ENCODE peak calls at places on chromosomes 16 and 17, in eight cellular contexts. K is activated CD8-positive, alpha-beta T cell treated with anti-CD3 and anti-CD28 coated beads for 36 hours; H is cardiac muscle cell; I is nephron progenitor cell; U is cardiac fibroblast; E is CD8-positive, alpha-beta T cell; Z is endodermal cell; G is fibroblast of lung. J is an unnamed sample.
A peak's percentile ranks its signal among the peaks of the same experiment; 100 is the strongest.

GRCh38 chr17:77320046-77320445 is 179.3 kb downstream of the SEC14L1 start:
- DNase-seq in H (peak; percentile 89), E (no peak), G (peak; percentile 85), Z (peak; percentile 45), U (peak; percentile 83), K (no peak), I (no peak), J (peak; percentile 67)

GRCh38 chr17:43142153-43142552 is 17.0 kb upstream of the BRCA1 start:
- DNase-seq in K (no peak), U (no peak), H (no peak), Z (peak; percentile 28), E (no peak), G (no peak), I (no peak), J (no peak)

GRCh38 chr17:39740357-39741111 is 2.8 kb downstream of the GRB7 start:
- DNase-seq in I (no peak), Z (peak; percentile 97), U (peak; percentile 79), H (peak; percentile 63), G (peak; percentile 11), E (no peak), K (peak; percentile 28), J (no peak)

GRCh38 chr16:17519041-17519440 is 48.3 kb upstream of the XYLT1 start:
- DNase-seq in E (no peak), U (peak; percentile 41), G (peak; percentile 32), I (no peak), H (no peak), K (no peak), Z (no peak), J (no peak)

GRCh38 chr16:50844840-50845239 is 103.0 kb downstream of the CYLD start:
- DNase-seq in E (no peak), H (no peak), Z (no peak), I (no peak), G (no peak), U (no peak), K (no peak), J (no peak)

GRCh38 chr16:51154271-51155171 is 3.5 kb upstream of the SALL1 start:
- DNase-seq in K (no peak), H (no peak), U (no peak), E (no peak), Z (peak; percentile 84), G (no peak), I (peak; percentile 71), J (no peak)

GRCh38 chr17:73936908-73937627 is 266.4 kb upstream of the RPL38 start:
- DNase-seq in H (no peak), E (no peak), U (no peak), G (no peak), Z (no peak), K (no peak), I (no peak), J (no peak)

GRCh38 chr17:76251478-76252039 is 11.3 kb upstream of the RNF157 start:
- DNase-seq in I (no peak), E (no peak), U (no peak), K (peak; percentile 0), Z (peak; percentile 40), G (no peak), H (no peak), J (no peak)

GRCh38 chr16:27969574-27969973 is 93.9 kb downstream of the GSG1L start:
- DNase-seq in H (peak; percentile 25), K (no peak), Z (no peak), E (no peak), G (peak; percentile 21), I (no peak), U (peak; percentile 64), J (no peak)

GRCh38 chr17:43396491-43397060 is 2.2 kb upstream of the ARL4D start:
- DNase-seq in E (no peak), U (no peak), G (no peak), H (no peak), I (no peak), Z (peak; percentile 52), K (no peak), J (no peak)

GRCh38 chr17:82930043-82930923 is 90.5 kb upstream of the ZNF750 start:
- DNase-seq in G (no peak), U (no peak), I (no peak), Z (no peak), E (no peak), H (no peak), K (no peak), J (no peak)

GRCh38 chr16:87950765-87951549 is at the start of gene BANP:
- DNase-seq in Z (peak; percentile 99), H (peak; percentile 99), G (peak; percentile 99), E (peak; percentile 100), K (peak; percentile 99), U (peak; percentile 99), I (peak; percentile 93), J (peak; percentile 97)

GRCh38 chr16:87952751-87953150 is 1.5 kb downstream of the BANP start:
- DNase-seq in Z (peak; percentile 30), G (no peak), H (no peak), U (no peak), E (no peak), I (no peak), K (no peak), J (no peak)

GRCh38 chr16:87954361-87954760 is 3.1 kb downstream of the BANP start:
- DNase-seq in K (no peak), E (no peak), G (no peak), H (no peak), Z (peak; percentile 39), U (no peak), I (no peak), J (no peak)

GRCh38 chr16:87953308-87954208 is 2.3 kb downstream of the BANP start:
- DNase-seq in Z (peak; percentile 31), I (no peak), H (no peak), G (no peak), K (no peak), E (no peak), U (no peak), J (no peak)

DNA sequence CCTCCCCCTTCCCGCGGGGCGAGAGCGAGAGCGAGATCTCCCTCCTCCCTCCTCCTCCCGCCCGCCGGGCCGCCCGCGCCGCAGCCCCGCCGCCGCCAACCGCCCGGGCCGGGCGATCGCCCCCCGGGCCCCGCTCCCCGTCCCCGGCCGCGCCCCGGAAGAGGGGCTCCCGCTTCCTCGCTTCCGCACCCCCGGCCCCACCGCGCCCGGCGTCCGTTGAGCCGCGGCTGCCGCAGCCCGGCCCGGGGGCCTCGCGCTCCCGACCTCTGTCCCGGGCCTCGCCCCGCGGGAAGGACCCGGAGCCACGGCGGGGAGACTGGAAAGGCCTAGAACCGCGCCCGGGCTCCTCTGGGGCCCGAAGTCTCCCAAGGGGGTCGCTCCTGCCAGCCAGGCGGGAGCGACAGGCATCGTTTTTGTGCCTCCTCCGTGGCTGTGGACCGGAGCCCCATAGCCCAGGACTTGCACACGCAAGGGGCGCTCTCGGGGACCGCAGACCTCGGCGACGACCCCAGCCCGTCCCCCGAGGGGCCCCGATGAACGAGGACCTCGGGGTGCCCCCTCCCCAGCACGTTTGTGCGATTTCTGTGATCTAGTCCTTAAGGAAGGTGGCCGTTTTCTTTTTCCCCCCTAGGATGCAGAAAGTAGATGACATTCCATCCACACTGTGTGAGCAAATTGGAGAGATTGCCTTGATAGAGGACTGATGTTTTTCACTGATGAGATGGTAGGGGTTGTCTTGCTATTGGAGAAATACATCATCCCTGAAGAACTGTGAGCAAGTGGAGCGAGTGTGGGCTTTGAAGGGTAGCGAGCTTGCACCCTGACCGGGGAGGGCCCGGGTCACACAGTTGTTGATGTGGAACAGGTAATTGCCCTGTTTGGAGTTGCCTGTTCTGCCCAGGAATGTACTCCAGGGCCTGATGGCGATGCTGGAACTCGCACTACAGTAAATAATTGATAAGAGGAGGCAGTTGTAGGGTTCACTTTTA is 610 bp downstream of the BANP start:
- DNase-seq in E (peak; percentile 37), I (peak; percentile 47), H (peak; percentile 16), G (peak; percentile 18), U (no peak), Z (peak; percentile 46), K (peak; percentile 35), J (no peak)
- TF ChIP-seq CTCF in E (no peak), I (no peak), H (peak; percentile 13), G (no peak), U (peak; percentile 15), Z (peak; percentile 51), K (no peak), J (no peak)

DNA sequence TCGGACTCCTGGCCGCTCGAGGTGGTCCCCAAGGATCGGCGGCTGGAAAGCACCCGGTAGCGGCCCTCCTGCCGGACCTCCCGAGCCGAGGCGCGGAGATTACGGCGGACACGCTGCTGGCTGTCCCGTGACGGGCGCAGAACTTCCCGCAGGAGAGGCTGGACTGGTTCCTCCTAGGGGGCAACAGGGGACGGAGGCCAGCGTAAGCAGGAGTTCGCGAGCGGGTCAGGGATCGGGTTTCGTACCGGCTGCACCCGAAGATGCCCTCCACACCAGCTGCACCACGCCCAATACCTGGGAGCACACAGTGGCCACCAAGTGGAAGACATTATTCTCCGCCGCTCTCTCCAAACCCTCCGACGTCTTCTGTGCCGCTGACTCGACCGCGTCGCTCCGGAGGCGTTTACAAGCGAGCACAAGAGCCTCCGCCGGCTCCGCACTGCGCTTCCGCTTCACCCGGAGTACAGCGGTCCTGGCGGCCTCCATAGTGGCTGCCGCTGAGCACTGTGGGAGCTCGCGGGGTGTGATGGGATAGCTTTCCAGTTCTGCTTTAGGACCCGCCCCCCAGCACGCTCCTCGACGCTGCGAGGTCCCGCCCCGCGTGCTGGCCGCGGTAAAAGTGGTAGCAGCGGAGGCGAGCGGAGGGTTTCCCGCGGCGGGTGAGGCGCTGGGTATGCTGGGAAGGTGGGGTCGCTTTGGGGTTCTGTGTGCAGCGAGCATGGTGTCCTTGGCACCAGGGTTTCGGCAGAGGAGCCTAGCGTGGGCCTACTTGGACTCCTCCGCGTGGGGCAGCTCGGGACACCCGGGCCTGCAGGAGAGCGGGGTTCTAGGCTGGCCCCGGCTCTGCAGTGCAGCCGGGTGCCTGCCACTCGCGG is at the start of the genes PRMT7 and SLC7A6OS:
- DNase-seq in I (peak; percentile 92), Z (peak; percentile 97), U (peak; percentile 87), K (peak; percentile 96), H (peak; percentile 90), G (peak; percentile 87), E (peak; percentile 95), J (peak; percentile 59)
- TF ChIP-seq CTCF in I (no peak), Z (peak; percentile 33), U (peak; percentile 6), K (no peak), H (peak; percentile 30), G (no peak), E (peak; percentile 8), J (peak; percentile 15)

GRCh38 chr16:23597003-23597756 is 1.1 kb upstream of the NDUFAB1 start:
- DNase-seq in Z (peak; percentile 86), G (no peak), K (peak; percentile 42), E (no peak), H (peak; percentile 14), U (no peak), I (peak; percentile 18), J (no peak)
- TF ChIP-seq CTCF in Z (peak; percentile 71), G (no peak), K (no peak), E (no peak), H (no peak), U (peak; percentile 1), I (no peak), J (no peak)

DNA sequence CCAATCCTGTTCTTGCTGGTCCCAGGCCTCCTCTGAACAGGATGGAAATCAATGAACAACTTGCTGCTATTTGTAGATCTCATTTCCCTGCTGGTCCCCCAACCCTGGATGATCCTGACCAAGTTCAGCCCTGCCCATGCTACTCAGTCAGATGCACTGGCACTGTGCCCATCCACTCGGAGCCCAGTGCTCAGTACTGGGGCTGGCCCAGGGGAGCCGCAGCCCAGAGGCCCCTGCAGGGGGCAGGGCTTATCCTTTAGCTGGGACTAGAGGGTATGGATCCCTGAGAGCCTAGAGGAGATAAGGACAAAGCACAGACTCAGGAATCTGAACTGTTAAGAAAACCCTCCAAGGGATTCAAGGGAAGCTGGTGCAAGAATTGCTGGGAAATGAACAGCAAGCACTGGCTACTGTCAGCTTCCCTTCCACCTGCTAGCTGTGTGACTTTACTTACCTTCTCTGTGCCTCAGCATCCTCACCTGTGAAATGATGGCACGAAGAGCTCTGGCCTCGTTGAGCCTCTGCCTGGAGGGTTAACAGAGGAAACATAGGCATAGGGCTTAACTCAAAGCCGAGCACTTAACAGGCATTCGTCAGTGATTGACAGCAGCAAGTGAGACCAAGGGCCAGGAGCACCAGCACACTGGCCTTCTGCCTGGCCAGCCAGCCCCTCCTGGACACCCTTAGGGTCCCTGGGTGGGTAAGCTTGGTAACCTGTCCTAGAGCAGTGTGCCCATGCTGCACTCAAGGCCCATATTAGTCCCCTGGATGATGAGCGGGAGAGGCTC is 29.8 kb upstream of the C1QL1 start:
- DNase-seq in I (no peak), G (peak; percentile 56), K (no peak), Z (no peak), E (no peak), U (no peak), H (peak; percentile 74), J (no peak)
- TF ChIP-seq CTCF in I (no peak), G (no peak), K (no peak), Z (peak; percentile 42), E (no peak), U (no peak), H (peak; percentile 18), J (no peak)